ENCODE peak calls at places on chromosome 14, in five cellular contexts. N, Z, A, F and E are unnamed samples.

GRCh38 chr14:30885840-30886740 is 11.7 kb downstream of the COCH start:
- DNase-seq in N (no peak), Z (no peak), A (no peak), F (no peak), E (peak; percentile 32)

GRCh38 chr14:25836647-25837046 is 761.2 kb downstream of the NOVA1 start:
- DNase-seq in N (no peak), Z (no peak), A (no peak), F (no peak), E (no peak)

GRCh38 chr14:31336646-31337045 is 83.7 kb downstream of the HEATR5A start:
- DNase-seq in N (no peak), Z (peak; percentile 29), A (no peak), F (peak; percentile 95), E (peak; percentile 56)

GRCh38 chr14:74478996-74479635 is 14.0 kb downstream of the NPC2 start:
- DNase-seq in N (peak; percentile 78), Z (peak; percentile 73), A (no peak), F (peak; percentile 48), E (peak; percentile 56)

GRCh38 chr14:90483551-90483950 is 86.7 kb downstream of the CALM1 start:
- DNase-seq in N (peak; percentile 12), Z (no peak), A (no peak), F (no peak), E (no peak)

GRCh38 chr14:47919334-47919846 is 244.0 kb upstream of the MDGA2 start:
- DNase-seq in N (no peak), Z (no peak), A (no peak), F (no peak), E (no peak)

GRCh38 chr14:59055439-59056045 is 132.9 kb upstream of the DAAM1 start:
- DNase-seq in N (peak; percentile 43), Z (peak; percentile 63), A (peak; percentile 13), F (peak; percentile 92), E (peak; percentile 58)

GRCh38 chr14:63713765-63714164 is 14.1 kb downstream of the SGPP1 start:
- DNase-seq in N (no peak), Z (no peak), A (peak; percentile 32), F (peak; percentile 76), E (peak; percentile 86)

GRCh38 chr14:70640938-70641547 is 673 bp upstream of the TTC9 start:
- DNase-seq in N (peak; percentile 52), Z (no peak), A (no peak), F (peak; percentile 69), E (peak; percentile 43)

GRCh38 chr14:89366580-89367448 is 50.2 kb downstream of the FOXN3 start:
- DNase-seq in N (no peak), Z (no peak), A (no peak), F (no peak), E (no peak)

GRCh38 chr14:81323621-81324400 is 76.3 kb downstream of the STON2 start:
- DNase-seq in N (peak; percentile 77), Z (peak; percentile 73), A (peak; percentile 36), F (peak; percentile 84), E (no peak)

GRCh38 chr14:66403183-66403582 is 83.0 kb upstream of the CCDC196 start:
- DNase-seq in N (peak; percentile 52), Z (peak; percentile 13), A (no peak), F (peak; percentile 70), E (peak; percentile 56)

GRCh38 chr14:91300283-91300841 is 55.9 kb upstream of the GPR68 start:
- DNase-seq in N (no peak), Z (no peak), A (no peak), F (peak; percentile 86), E (no peak)

GRCh38 chr14:59189281-59189821 is 884 bp downstream of the DAAM1 start:
- DNase-seq in N (peak; percentile 28), Z (peak; percentile 61), A (no peak), F (peak; percentile 52), E (peak; percentile 66)

GRCh38 chr14:34930591-34931069 is 52.2 kb upstream of the SRP54 start:
- DNase-seq in N (no peak), Z (no peak), A (no peak), F (no peak), E (no peak)

GRCh38 chr14:67722293-67722692 is 20.6 kb downstream of the RDH12 start:
- DNase-seq in N (peak; percentile 74), Z (peak; percentile 61), A (no peak), F (no peak), E (peak; percentile 42)

GRCh38 chr14:68622856-68623255 is 170.0 kb downstream of the ZFP36L1 start:
- DNase-seq in N (no peak), Z (no peak), A (no peak), F (no peak), E (no peak)

GRCh38 chr14:76053576-76054369 is 68.2 kb downstream of the IFT43 start:
- DNase-seq in N (no peak), Z (no peak), A (no peak), F (no peak), E (no peak)

GRCh38 chr14:90087433-90087832 is 25.6 kb downstream of the KCNK13 start:
- DNase-seq in N (no peak), Z (no peak), A (no peak), F (peak; percentile 73), E (peak; percentile 75)

GRCh38 chr14:69324341-69324931 is 64.5 kb downstream of the GALNT16 start:
- DNase-seq in N (no peak), Z (no peak), A (no peak), F (no peak), E (no peak)

GRCh38 chr14:74518221-74518620 is 24.7 kb downstream of the ISCA2 start:
- DNase-seq in N (no peak), Z (no peak), A (no peak), F (no peak), E (no peak)

GRCh38 chr14:103739466-103739792 is 23.8 kb downstream of the ZFYVE21 start:
- DNase-seq in N (no peak), Z (no peak), A (no peak), F (no peak), E (no peak)

GRCh38 chr14:103736546-103737431 is 21.2 kb downstream of the ZFYVE21 start:
- DNase-seq in N (no peak), Z (no peak), A (no peak), F (no peak), E (no peak)

GRCh38 chr14:103739793-103740501 is 24.3 kb downstream of the ZFYVE21 start:
- DNase-seq in N (no peak), Z (no peak), A (no peak), F (no peak), E (no peak)

GRCh38 chr14:103737432-103738045 is 21.9 kb downstream of the ZFYVE21 start:
- DNase-seq in N (no peak), Z (no peak), A (no peak), F (no peak), E (no peak)

DNA sequence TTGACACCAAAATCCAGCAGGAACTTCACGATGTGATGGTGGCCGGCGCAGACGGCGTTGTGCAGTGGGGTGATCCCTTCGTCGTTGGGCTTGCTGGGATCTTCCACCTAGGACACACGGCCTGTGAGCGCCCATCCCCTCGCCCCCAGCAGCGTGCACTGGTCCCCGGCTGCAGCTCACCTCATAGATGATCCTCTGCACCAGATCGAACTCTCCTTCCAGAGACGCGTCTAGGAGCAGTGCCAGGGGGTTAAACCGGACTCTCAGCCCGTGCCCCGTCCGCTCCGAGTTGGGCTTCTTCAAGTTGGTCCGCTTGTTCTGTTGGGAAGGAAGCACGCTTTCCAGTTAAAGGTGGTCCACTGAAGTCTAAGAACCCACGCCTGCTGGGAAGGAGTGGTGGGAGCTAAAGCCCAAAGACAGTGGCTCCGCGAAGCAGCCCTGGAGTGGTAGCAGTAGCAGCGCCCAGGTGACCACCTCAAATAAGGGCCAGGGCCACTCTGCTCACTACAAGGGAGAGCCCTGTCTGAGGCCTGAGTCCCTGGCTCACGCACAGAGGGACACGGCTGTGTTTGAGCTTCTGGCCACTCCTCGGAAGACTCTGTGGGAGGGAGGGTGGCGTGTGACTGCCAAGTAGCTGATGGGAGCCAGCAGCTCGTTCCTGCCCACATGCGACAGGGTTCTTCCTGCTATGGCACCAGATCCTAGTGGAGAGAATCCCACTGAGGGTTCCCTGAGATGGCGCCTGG is 23.3 kb downstream of the ZFYVE21 start:
- DNase-seq in N (no peak), Z (no peak), A (no peak), F (no peak), E (no peak)
- TF ChIP-seq EZH2phosphoT487 in N (no peak), Z (no peak), A (no peak), F (no peak), E (no peak)

GRCh38 chr14:52267501-52268190 is at the start of gene PTGDR:
- DNase-seq in N (peak; percentile 76), Z (peak; percentile 70), A (no peak), F (no peak), E (peak; percentile 53)

GRCh38 chr14:52266782-52267181 is 716 bp upstream of the PTGDR start:
- DNase-seq in N (no peak), Z (no peak), A (no peak), F (no peak), E (peak; percentile 70)

GRCh38 chr14:52269100-52269499 is 1.6 kb downstream of the PTGDR start:
- DNase-seq in N (no peak), Z (no peak), A (no peak), F (no peak), E (no peak)

GRCh38 chr14:52266179-52266578 is 1.3 kb upstream of the PTGDR start:
- DNase-seq in N (no peak), Z (no peak), A (no peak), F (no peak), E (peak; percentile 88)

DNA sequence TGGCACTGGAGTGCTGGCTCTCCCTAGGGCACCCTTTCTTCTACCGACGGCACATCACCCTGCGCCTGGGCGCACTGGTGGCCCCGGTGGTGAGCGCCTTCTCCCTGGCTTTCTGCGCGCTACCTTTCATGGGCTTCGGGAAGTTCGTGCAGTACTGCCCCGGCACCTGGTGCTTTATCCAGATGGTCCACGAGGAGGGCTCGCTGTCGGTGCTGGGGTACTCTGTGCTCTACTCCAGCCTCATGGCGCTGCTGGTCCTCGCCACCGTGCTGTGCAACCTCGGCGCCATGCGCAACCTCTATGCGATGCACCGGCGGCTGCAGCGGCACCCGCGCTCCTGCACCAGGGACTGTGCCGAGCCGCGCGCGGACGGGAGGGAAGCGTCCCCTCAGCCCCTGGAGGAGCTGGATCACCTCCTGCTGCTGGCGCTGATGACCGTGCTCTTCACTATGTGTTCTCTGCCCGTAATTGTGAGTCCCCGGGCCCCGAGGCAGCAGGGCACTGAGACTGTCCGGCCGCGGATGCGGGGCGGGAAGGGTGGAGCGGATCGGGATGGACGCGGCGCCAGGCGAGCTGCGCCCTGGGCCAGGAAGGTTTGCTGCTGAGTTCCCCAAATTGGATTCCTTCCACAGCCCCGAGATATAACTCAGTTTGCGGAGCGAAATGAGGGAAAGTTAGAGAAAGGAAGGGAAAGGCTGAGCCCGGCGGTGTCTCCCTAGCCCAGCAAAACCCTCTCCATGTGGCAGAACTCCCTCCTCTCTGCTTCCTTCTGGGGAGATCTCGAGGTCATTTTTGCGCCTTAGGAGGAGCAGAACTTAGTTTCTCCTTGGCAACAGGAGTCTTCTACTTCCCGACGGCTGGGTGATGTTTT is 928 bp downstream of the PTGDR start:
- DNase-seq in N (peak; percentile 61), Z (peak; percentile 66), A (no peak), F (no peak), E (peak; percentile 61)
- TF ChIP-seq EZH2 in N (peak; percentile 88), Z (peak; percentile 93), A (no peak), F (peak; percentile 91), E (peak; percentile 55)

GRCh38 chr14:38405851-38406630 is 150.1 kb upstream of the CLEC14A start:
- DNase-seq in N (peak; percentile 69), Z (peak; percentile 60), A (no peak), F (peak; percentile 20), E (peak; percentile 60)
- TF ChIP-seq EZH2phosphoT487 in N (no peak), Z (no peak), A (no peak), F (no peak), E (peak; percentile 46)

DNA sequence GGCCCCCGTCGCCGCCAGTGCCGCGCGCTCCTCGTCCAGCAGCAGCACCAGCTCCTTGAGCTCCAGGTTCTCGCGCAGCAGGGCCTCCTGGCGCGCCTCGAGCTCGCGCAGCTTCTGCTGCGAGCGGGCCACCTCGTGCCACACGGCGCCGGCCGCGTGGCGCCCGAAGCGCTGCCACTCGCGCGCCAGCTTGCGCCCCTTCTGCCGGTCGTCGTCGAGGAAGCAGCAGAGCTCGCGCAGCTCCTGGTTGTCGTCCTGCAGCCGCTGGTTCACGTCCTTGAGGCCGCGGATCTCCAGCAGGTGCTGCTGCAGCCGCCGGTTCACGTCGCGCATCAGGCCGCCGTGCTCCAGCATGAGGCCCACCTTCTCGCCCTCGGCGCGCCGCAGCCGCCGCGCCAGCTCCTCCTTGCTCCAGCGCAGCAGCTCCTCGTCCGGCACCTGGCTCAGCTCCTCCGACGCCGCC is 505 bp downstream of the CCDC85C start:
- DNase-seq in N (peak; percentile 53), Z (peak; percentile 77), A (no peak), F (peak; percentile 25), E (peak; percentile 62)
- TF ChIP-seq EZH2 in N (no peak), Z (peak; percentile 48), A (no peak), F (no peak), E (no peak)